ENCODE peak calls at places on chromosomes 13 and 19, in nine cellular contexts. X is stimulated activated CD4-positive, alpha-beta T cell treated with anti-CD3 and anti-CD28 coated beads, Interleukin-4, amount 100 ng/mL, for 1 hour; W is fibroblast of the conjunctiva; M is Calu3; T is thoracic aorta; R is cardiac fibroblast; B is WTC11; J is posterior vena cava; O is AG04450. Z is an unnamed sample.

GRCh38 chr13:34913040-34913439 is 29.0 kb upstream of the NBEA start:
- DNase-seq in X (no peak), W (no peak), M (no peak), T (no peak), R (no peak), B (peak), J (no peak), O (no peak), Z (no peak)

GRCh38 chr19:19662866-19663291 is 597 bp downstream of the ATP13A1 start:
- DNase-seq in X (no peak), W (no peak), M (no peak), T (no peak), R (peak), B (no peak), J (no peak), O (no peak), Z (no peak)

GRCh38 chr19:1799695-1800342 is 12.3 kb downstream of the ATP8B3 start:
- DNase-seq in X (no peak), W (no peak), M (no peak), T (no peak), R (no peak), B (no peak), J (no peak), O (no peak), Z (no peak)

GRCh38 chr19:53057904-53058579 is 13.5 kb downstream of the ERVV-2 start:
- DNase-seq in X (no peak), W (no peak), M (no peak), T (no peak), R (no peak), B (peak), J (peak), O (no peak), Z (no peak)

GRCh38 chr19:23304238-23304637 is 54.0 kb upstream of the ZNF724 start:
- DNase-seq in X (no peak), W (no peak), M (no peak), T (no peak), R (no peak), B (no peak), J (no peak), O (no peak), Z (no peak)

GRCh38 chr19:18063463-18063862 is 23.3 kb downstream of the IL12RB1 start:
- DNase-seq in X (peak), W (no peak), M (no peak), T (no peak), R (peak), B (no peak), J (no peak), O (no peak), Z (no peak)

GRCh38 chr13:97310809-97311436 is 88.8 kb downstream of the MBNL2 start:
- DNase-seq in X (no peak), W (no peak), M (no peak), T (no peak), R (no peak), B (no peak), J (no peak), O (no peak), Z (no peak)

GRCh38 chr13:31159306-31159705 is 2.4 kb downstream of the HSPH1 start:
- DNase-seq in X (no peak), W (no peak), M (no peak), T (no peak), R (no peak), B (no peak), J (no peak), O (no peak), Z (no peak)

GRCh38 chr19:46147791-46148288 is at the start of gene IGFL2:
- DNase-seq in X (no peak), W (no peak), M (no peak), T (no peak), R (peak), B (no peak), J (no peak), O (no peak), Z (no peak)

GRCh38 chr13:66210677-66211076 is 1019.5 kb downstream of the PCDH9 start:
- DNase-seq in X (no peak), W (peak), M (no peak), T (no peak), R (peak), B (no peak), J (no peak), O (peak), Z (no peak)

Z was measured in Peyer's patch.